ENCODE peak calls at places on chromosome 14, in four cellular contexts. One of them, this sample, is unnamed.
A peak's percentile ranks its signal among the peaks of the same experiment; 100 is the strongest.

GRCh38 chr14:26017270-26017669 is 580.6 kb downstream of the NOVA1 start:
- DNase-seq in natural killer cell: no peak
- DNase-seq in Caco-2: no peak
- DNase-seq in stimulated activated CD4-positive, alpha-beta T cell treated with anti-CD3 and anti-CD28 coated beads, Interleukin-2, amount 100 ng/mL, for 48 hours: no peak
- DNase-seq in this sample: no peak

GRCh38 chr14:79091381-79091963 is 921.3 kb downstream of the NRXN3 start:
- DNase-seq in stimulated activated CD4-positive, alpha-beta T cell treated with anti-CD3 and anti-CD28 coated beads, Interleukin-2, amount 100 ng/mL, for 48 hours: no peak
- DNase-seq in Caco-2: no peak
- DNase-seq in natural killer cell: no peak
- DNase-seq in this sample: no peak

GRCh38 chr14:44829021-44829420 is 132.7 kb downstream of the KLHL28 start:
- DNase-seq in natural killer cell: no peak
- DNase-seq in stimulated activated CD4-positive, alpha-beta T cell treated with anti-CD3 and anti-CD28 coated beads, Interleukin-2, amount 100 ng/mL, for 48 hours: no peak
- DNase-seq in Caco-2: no peak
- DNase-seq in this sample: no peak

GRCh38 chr14:70726651-70727375 is 82.5 kb downstream of the MAP3K9 start:
- DNase-seq in Caco-2: no peak
- DNase-seq in natural killer cell: no peak
- DNase-seq in stimulated activated CD4-positive, alpha-beta T cell treated with anti-CD3 and anti-CD28 coated beads, Interleukin-2, amount 100 ng/mL, for 48 hours: no peak
- DNase-seq in this sample: no peak

GRCh38 chr14:69335421-69335820 is 62.7 kb downstream of the ERH start:
- DNase-seq in natural killer cell: no peak
- DNase-seq in Caco-2: no peak
- DNase-seq in stimulated activated CD4-positive, alpha-beta T cell treated with anti-CD3 and anti-CD28 coated beads, Interleukin-2, amount 100 ng/mL, for 48 hours: no peak
- DNase-seq in this sample: no peak

GRCh38 chr14:103366741-103367140 is 18.5 kb upstream of the MARK3 start:
- DNase-seq in natural killer cell: no peak
- DNase-seq in stimulated activated CD4-positive, alpha-beta T cell treated with anti-CD3 and anti-CD28 coated beads, Interleukin-2, amount 100 ng/mL, for 48 hours: no peak
- DNase-seq in Caco-2: no peak
- DNase-seq in this sample: no peak

GRCh38 chr14:75406102-75406501 is 21.7 kb upstream of the JDP2 start:
- DNase-seq in stimulated activated CD4-positive, alpha-beta T cell treated with anti-CD3 and anti-CD28 coated beads, Interleukin-2, amount 100 ng/mL, for 48 hours: no peak
- DNase-seq in natural killer cell: no peak
- DNase-seq in Caco-2: no peak
- DNase-seq in this sample: no peak

GRCh38 chr14:74955229-74955999 is at the start of gene PGF:
- DNase-seq in Caco-2: peak; percentile 74
- DNase-seq in natural killer cell: no peak
- DNase-seq in stimulated activated CD4-positive, alpha-beta T cell treated with anti-CD3 and anti-CD28 coated beads, Interleukin-2, amount 100 ng/mL, for 48 hours: no peak
- DNase-seq in this sample: peak; percentile 48

GRCh38 chr14:76844223-76844622 is 18.0 kb downstream of the LRRC74A start:
- DNase-seq in natural killer cell: no peak
- DNase-seq in stimulated activated CD4-positive, alpha-beta T cell treated with anti-CD3 and anti-CD28 coated beads, Interleukin-2, amount 100 ng/mL, for 48 hours: peak; percentile 55
- DNase-seq in Caco-2: no peak
- DNase-seq in this sample: no peak

GRCh38 chr14:25406818-25407217 is 356.9 kb upstream of the STXBP6 start:
- DNase-seq in Caco-2: peak; percentile 44
- DNase-seq in stimulated activated CD4-positive, alpha-beta T cell treated with anti-CD3 and anti-CD28 coated beads, Interleukin-2, amount 100 ng/mL, for 48 hours: no peak
- DNase-seq in natural killer cell: no peak
- DNase-seq in this sample: no peak

GRCh38 chr14:74140374-74140850 is 55.7 kb downstream of the LIN52 start:
- DNase-seq in natural killer cell: no peak
- DNase-seq in Caco-2: no peak
- DNase-seq in stimulated activated CD4-positive, alpha-beta T cell treated with anti-CD3 and anti-CD28 coated beads, Interleukin-2, amount 100 ng/mL, for 48 hours: no peak
- DNase-seq in this sample: no peak

GRCh38 chr14:106372870-106373657 is 846.7 kb downstream of the TMEM121 start:
- DNase-seq in Caco-2: peak; percentile 68
- DNase-seq in stimulated activated CD4-positive, alpha-beta T cell treated with anti-CD3 and anti-CD28 coated beads, Interleukin-2, amount 100 ng/mL, for 48 hours: peak; percentile 84
- DNase-seq in natural killer cell: peak; percentile 68
- DNase-seq in this sample: peak; percentile 44

GRCh38 chr14:52014601-52015267 is 25.4 kb downstream of the RTRAF start:
- DNase-seq in natural killer cell: no peak
- DNase-seq in stimulated activated CD4-positive, alpha-beta T cell treated with anti-CD3 and anti-CD28 coated beads, Interleukin-2, amount 100 ng/mL, for 48 hours: no peak
- DNase-seq in Caco-2: no peak
- DNase-seq in this sample: no peak

GRCh38 chr14:103136388-103137271 is 13.4 kb downstream of the TNFAIP2 start:
- DNase-seq in natural killer cell: no peak
- DNase-seq in Caco-2: no peak
- DNase-seq in stimulated activated CD4-positive, alpha-beta T cell treated with anti-CD3 and anti-CD28 coated beads, Interleukin-2, amount 100 ng/mL, for 48 hours: no peak
- DNase-seq in this sample: no peak

This sample was measured in GM19239.